ENCODE peak calls at places on chromosomes 1 and 21, in eight cellular contexts. One of them, this sample, is unnamed.

GRCh38 chr21:32813265-32813903 is 41.8 kb upstream of the PAXBP1 start:
- DNase-seq in ovary: peak; percentile 59
- DNase-seq in brain microvascular endothelial cell: no peak
- DNase-seq in tibial artery: no peak
- DNase-seq in Panc1: no peak
- DNase-seq in AG09309: no peak
- DNase-seq in AG10803: no peak
- DNase-seq in thyroid gland: no peak
- DNase-seq in this sample: no peak

GRCh38 chr1:40151457-40152079 is 9.6 kb upstream of the RLF start:
- DNase-seq in ovary: no peak
- DNase-seq in brain microvascular endothelial cell: no peak
- DNase-seq in tibial artery: no peak
- DNase-seq in Panc1: no peak
- DNase-seq in AG09309: no peak
- DNase-seq in AG10803: no peak
- DNase-seq in thyroid gland: no peak
- DNase-seq in this sample: no peak

GRCh38 chr1:46461809-46462448 is 27.7 kb upstream of the DMBX1 start:
- DNase-seq in ovary: no peak
- DNase-seq in brain microvascular endothelial cell: no peak
- DNase-seq in tibial artery: no peak
- DNase-seq in Panc1: no peak
- DNase-seq in AG09309: no peak
- DNase-seq in AG10803: no peak
- DNase-seq in thyroid gland: no peak
- DNase-seq in this sample: peak; percentile 31

GRCh38 chr1:224498574-224499170 is 64.1 kb upstream of the WDR26 start:
- DNase-seq in ovary: peak; percentile 36
- DNase-seq in brain microvascular endothelial cell: peak; percentile 63
- DNase-seq in tibial artery: no peak
- DNase-seq in Panc1: peak; percentile 88
- DNase-seq in AG09309: no peak
- DNase-seq in AG10803: peak; percentile 69
- DNase-seq in thyroid gland: no peak
- DNase-seq in this sample: peak; percentile 53

GRCh38 chr1:206117151-206117948 is at the start of gene AVPR1B:
- DNase-seq in ovary: peak; percentile 45
- DNase-seq in brain microvascular endothelial cell: peak; percentile 5
- DNase-seq in tibial artery: peak; percentile 46
- DNase-seq in Panc1: no peak
- DNase-seq in AG09309: no peak
- DNase-seq in AG10803: peak; percentile 34
- DNase-seq in thyroid gland: peak; percentile 80
- DNase-seq in this sample: no peak

GRCh38 chr21:34147835-34148804 is 74.7 kb downstream of the MRPS6 start:
- DNase-seq in ovary: no peak
- DNase-seq in brain microvascular endothelial cell: peak; percentile 37
- DNase-seq in tibial artery: no peak
- DNase-seq in Panc1: no peak
- DNase-seq in AG09309: no peak
- DNase-seq in AG10803: peak; percentile 29
- DNase-seq in thyroid gland: no peak
- DNase-seq in this sample: peak; percentile 48

GRCh38 chr1:223670458-223671159 is 5.1 kb upstream of the CAPN8 start:
- DNase-seq in ovary: no peak
- DNase-seq in brain microvascular endothelial cell: peak; percentile 9
- DNase-seq in tibial artery: no peak
- DNase-seq in Panc1: no peak
- DNase-seq in AG09309: no peak
- DNase-seq in AG10803: peak; percentile 40
- DNase-seq in thyroid gland: peak; percentile 10
- DNase-seq in this sample: no peak

GRCh38 chr1:20250346-20250989 is 40.2 kb upstream of the VWA5B1 start:
- DNase-seq in ovary: no peak
- DNase-seq in brain microvascular endothelial cell: peak; percentile 16
- DNase-seq in tibial artery: no peak
- DNase-seq in Panc1: no peak
- DNase-seq in AG09309: peak; percentile 11
- DNase-seq in AG10803: no peak
- DNase-seq in thyroid gland: no peak
- DNase-seq in this sample: peak; percentile 43

GRCh38 chr1:205963352-205963751 is 20.1 kb upstream of the SLC26A9 start:
- DNase-seq in ovary: no peak
- DNase-seq in brain microvascular endothelial cell: peak; percentile 43
- DNase-seq in tibial artery: no peak
- DNase-seq in Panc1: no peak
- DNase-seq in AG09309: peak; percentile 62
- DNase-seq in AG10803: peak; percentile 82
- DNase-seq in thyroid gland: no peak
- DNase-seq in this sample: no peak

GRCh38 chr1:224082146-224082545 is 31.8 kb upstream of the FBXO28 start:
- DNase-seq in ovary: no peak
- DNase-seq in brain microvascular endothelial cell: peak; percentile 17
- DNase-seq in tibial artery: no peak
- DNase-seq in Panc1: no peak
- DNase-seq in AG09309: peak; percentile 17
- DNase-seq in AG10803: peak; percentile 73
- DNase-seq in thyroid gland: no peak
- DNase-seq in this sample: peak; percentile 88

GRCh38 chr1:27519341-27520258 is 29.6 kb upstream of the WASF2 start:
- DNase-seq in ovary: no peak
- DNase-seq in brain microvascular endothelial cell: no peak
- DNase-seq in tibial artery: no peak
- DNase-seq in Panc1: no peak
- DNase-seq in AG09309: no peak
- DNase-seq in AG10803: no peak
- DNase-seq in thyroid gland: peak; percentile 83
- DNase-seq in this sample: no peak

GRCh38 chr1:182331412-182331811 is 60.2 kb downstream of the GLUL start:
- DNase-seq in ovary: no peak
- DNase-seq in brain microvascular endothelial cell: no peak
- DNase-seq in tibial artery: no peak
- DNase-seq in Panc1: no peak
- DNase-seq in AG09309: no peak
- DNase-seq in AG10803: no peak
- DNase-seq in thyroid gland: no peak
- DNase-seq in this sample: no peak

GRCh38 chr1:26971590-26971989 is 11.3 kb upstream of the KDF1 start:
- DNase-seq in ovary: no peak
- DNase-seq in brain microvascular endothelial cell: no peak
- DNase-seq in tibial artery: no peak
- DNase-seq in Panc1: no peak
- DNase-seq in AG09309: no peak
- DNase-seq in AG10803: no peak
- DNase-seq in thyroid gland: no peak
- DNase-seq in this sample: no peak

GRCh38 chr1:228210076-228210651 is 2.3 kb downstream of the OBSCN start:
- DNase-seq in ovary: no peak
- DNase-seq in brain microvascular endothelial cell: no peak
- DNase-seq in tibial artery: no peak
- DNase-seq in Panc1: no peak
- DNase-seq in AG09309: peak; percentile 1
- DNase-seq in AG10803: no peak
- DNase-seq in thyroid gland: no peak
- DNase-seq in this sample: peak; percentile 96

GRCh38 chr21:26179501-26179900 is 8.9 kb upstream of the APP start:
- DNase-seq in ovary: no peak
- DNase-seq in brain microvascular endothelial cell: no peak
- DNase-seq in tibial artery: no peak
- DNase-seq in Panc1: no peak
- DNase-seq in AG09309: no peak
- DNase-seq in AG10803: peak; percentile 65
- DNase-seq in thyroid gland: no peak
- DNase-seq in this sample: no peak

GRCh38 chr1:209748620-209749019 is 7.2 kb upstream of the TRAF3IP3 start:
- DNase-seq in ovary: no peak
- DNase-seq in brain microvascular endothelial cell: no peak
- DNase-seq in tibial artery: no peak
- DNase-seq in Panc1: no peak
- DNase-seq in AG09309: no peak
- DNase-seq in AG10803: no peak
- DNase-seq in thyroid gland: no peak
- DNase-seq in this sample: no peak

GRCh38 chr1:2269193-2269921 is 41.2 kb downstream of the SKI start:
- DNase-seq in ovary: peak; percentile 23
- DNase-seq in brain microvascular endothelial cell: no peak
- DNase-seq in tibial artery: no peak
- DNase-seq in Panc1: no peak
- DNase-seq in AG09309: no peak
- DNase-seq in AG10803: no peak
- DNase-seq in thyroid gland: no peak
- DNase-seq in this sample: no peak

GRCh38 chr1:41673355-41673754 is 188.9 kb upstream of the EDN2 start:
- DNase-seq in ovary: no peak
- DNase-seq in brain microvascular endothelial cell: no peak
- DNase-seq in tibial artery: no peak
- DNase-seq in Panc1: no peak
- DNase-seq in AG09309: peak; percentile 16
- DNase-seq in AG10803: peak; percentile 70
- DNase-seq in thyroid gland: no peak
- DNase-seq in this sample: no peak

GRCh38 chr1:200959341-200959985 is 64.1 kb downstream of the KIF21B start:
- DNase-seq in ovary: no peak
- DNase-seq in brain microvascular endothelial cell: no peak
- DNase-seq in tibial artery: no peak
- DNase-seq in Panc1: no peak
- DNase-seq in AG09309: no peak
- DNase-seq in AG10803: no peak
- DNase-seq in thyroid gland: no peak
- DNase-seq in this sample: no peak

GRCh38 chr1:59026472-59026948 is 242.7 kb upstream of the JUN start:
- DNase-seq in ovary: no peak
- DNase-seq in brain microvascular endothelial cell: no peak
- DNase-seq in tibial artery: no peak
- DNase-seq in Panc1: no peak
- DNase-seq in AG09309: peak; percentile 83
- DNase-seq in AG10803: peak; percentile 99
- DNase-seq in thyroid gland: no peak
- DNase-seq in this sample: no peak

GRCh38 chr1:25724986-25725385 is 75.0 kb upstream of the SELENON start:
- DNase-seq in ovary: no peak
- DNase-seq in brain microvascular endothelial cell: no peak
- DNase-seq in tibial artery: no peak
- DNase-seq in Panc1: no peak
- DNase-seq in AG09309: no peak
- DNase-seq in AG10803: no peak
- DNase-seq in thyroid gland: no peak
- DNase-seq in this sample: no peak

GRCh38 chr21:25039461-25040380 is 567.6 kb downstream of the MRPL39 start:
- DNase-seq in ovary: no peak
- DNase-seq in brain microvascular endothelial cell: no peak
- DNase-seq in tibial artery: no peak
- DNase-seq in Panc1: peak; percentile 4
- DNase-seq in AG09309: no peak
- DNase-seq in AG10803: peak; percentile 17
- DNase-seq in thyroid gland: no peak
- DNase-seq in this sample: no peak

GRCh38 chr1:214216031-214216430 is 64.9 kb upstream of the SMYD2 start:
- DNase-seq in ovary: no peak
- DNase-seq in brain microvascular endothelial cell: no peak
- DNase-seq in tibial artery: no peak
- DNase-seq in Panc1: no peak
- DNase-seq in AG09309: no peak
- DNase-seq in AG10803: no peak
- DNase-seq in thyroid gland: no peak
- DNase-seq in this sample: no peak

GRCh38 chr1:234554478-234555311 is 55.3 kb downstream of the IRF2BP2 start:
- DNase-seq in ovary: peak; percentile 41
- DNase-seq in brain microvascular endothelial cell: no peak
- DNase-seq in tibial artery: no peak
- DNase-seq in Panc1: no peak
- DNase-seq in AG09309: no peak
- DNase-seq in AG10803: no peak
- DNase-seq in thyroid gland: no peak
- DNase-seq in this sample: no peak

GRCh38 chr21:45033791-45034555 is 40.4 kb upstream of the ADARB1 start:
- DNase-seq in ovary: no peak
- DNase-seq in brain microvascular endothelial cell: peak; percentile 42
- DNase-seq in tibial artery: peak; percentile 74
- DNase-seq in Panc1: no peak
- DNase-seq in AG09309: peak; percentile 59
- DNase-seq in AG10803: peak; percentile 89
- DNase-seq in thyroid gland: no peak
- DNase-seq in this sample: no peak

DNA sequence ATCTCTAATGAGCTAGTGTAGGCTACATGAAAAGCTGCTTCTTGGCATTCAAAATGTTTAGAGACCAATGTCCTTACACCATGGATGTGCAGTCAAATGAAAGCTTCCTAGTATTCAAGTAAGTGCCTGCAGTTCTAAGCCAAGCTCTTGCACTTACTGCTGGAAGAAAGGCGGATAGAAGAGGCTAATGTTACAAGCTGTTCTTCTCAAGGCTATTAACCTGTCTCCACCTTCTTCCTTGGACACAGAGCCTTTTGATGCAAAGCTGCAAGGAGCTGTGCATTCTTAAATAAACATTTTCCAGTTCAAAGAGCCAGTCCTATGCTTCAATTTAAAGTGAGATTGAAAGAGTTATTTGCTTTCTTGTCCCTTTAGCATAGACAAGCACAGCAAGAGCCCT is 167.9 kb upstream of the RUNX1 start:
- DNase-seq in ovary: no peak
- DNase-seq in brain microvascular endothelial cell: no peak
- DNase-seq in tibial artery: no peak
- DNase-seq in Panc1: no peak
- DNase-seq in AG09309: no peak
- DNase-seq in AG10803: no peak
- DNase-seq in thyroid gland: no peak
- DNase-seq in this sample: no peak
- TF ChIP-seq CTCF in ovary: no peak
- TF ChIP-seq CTCF in brain microvascular endothelial cell: no peak
- TF ChIP-seq CTCF in tibial artery: no peak
- TF ChIP-seq CTCF in Panc1: no peak
- TF ChIP-seq CTCF in AG09309: no peak
- TF ChIP-seq CTCF in AG10803: no peak
- TF ChIP-seq CTCF in thyroid gland: no peak
- TF ChIP-seq CTCF in this sample: no peak

GRCh38 chr1:9591669-9592509 is 3.2 kb downstream of the TMEM201 start:
- DNase-seq in ovary: no peak
- DNase-seq in brain microvascular endothelial cell: no peak
- DNase-seq in tibial artery: no peak
- DNase-seq in Panc1: no peak
- DNase-seq in AG09309: no peak
- DNase-seq in AG10803: no peak
- DNase-seq in thyroid gland: no peak
- DNase-seq in this sample: no peak
- H3K4me3 ChIP-seq in ovary: no peak overlapping the region
- H3K4me3 ChIP-seq in brain microvascular endothelial cell: no peak overlapping the region
- H3K4me3 ChIP-seq in tibial artery: no peak overlapping the region
- H3K4me3 ChIP-seq in Panc1: no peak overlapping the region
- H3K4me3 ChIP-seq in AG09309: no peak overlapping the region
- H3K4me3 ChIP-seq in AG10803: no peak overlapping the region
- H3K4me3 ChIP-seq in thyroid gland: no peak overlapping the region
- H3K4me3 ChIP-seq in this sample: no peak overlapping the region

GRCh38 chr1:183633676-183634343 is 1.8 kb downstream of the ARPC5 start:
- DNase-seq in ovary: no peak
- DNase-seq in brain microvascular endothelial cell: peak; percentile 85
- DNase-seq in tibial artery: no peak
- DNase-seq in Panc1: peak; percentile 56
- DNase-seq in AG09309: peak; percentile 77
- DNase-seq in AG10803: peak; percentile 89
- DNase-seq in thyroid gland: peak; percentile 19
- DNase-seq in this sample: peak; percentile 72
- TF ChIP-seq CTCF in ovary: no peak
- TF ChIP-seq CTCF in brain microvascular endothelial cell: peak; percentile 66
- TF ChIP-seq CTCF in tibial artery: peak; percentile 60
- TF ChIP-seq CTCF in Panc1: peak; percentile 66
- TF ChIP-seq CTCF in AG09309: peak; percentile 53
- TF ChIP-seq CTCF in AG10803: peak; percentile 66
- TF ChIP-seq CTCF in thyroid gland: peak; percentile 43
- TF ChIP-seq CTCF in this sample: peak; percentile 55

GRCh38 chr1:155126494-155127104 is 1.1 kb upstream of the EFNA1 start:
- DNase-seq in ovary: no peak
- DNase-seq in brain microvascular endothelial cell: peak; percentile 38
- DNase-seq in tibial artery: no peak
- DNase-seq in Panc1: no peak
- DNase-seq in AG09309: no peak
- DNase-seq in AG10803: peak; percentile 14
- DNase-seq in thyroid gland: peak; percentile 92
- DNase-seq in this sample: no peak
- H3K4me3 ChIP-seq in ovary: peak overlapping the region; percentile 63
- H3K4me3 ChIP-seq in brain microvascular endothelial cell: peak overlapping the region; percentile 44
- H3K4me3 ChIP-seq in tibial artery: peak overlapping the region; percentile 59
- H3K4me3 ChIP-seq in Panc1: peak overlapping the region; percentile 65
- H3K4me3 ChIP-seq in AG09309: peak overlapping the region; percentile 37
- H3K4me3 ChIP-seq in AG10803: peak overlapping the region; percentile 17
- H3K4me3 ChIP-seq in thyroid gland: peak overlapping the region; percentile 82
- H3K4me3 ChIP-seq in this sample: peak overlapping the region; percentile 46

This sample was measured in retinal pigment epithelial cell.